ENCODE peak calls at places on chromosome 19, in ten cellular contexts. F, L, N, W, Y, O, Z, T, A and X are unnamed samples.
A peak's percentile ranks its signal among the peaks of the same experiment; 100 is the strongest.

GRCh38 chr19:3699071-3699740 is 1.1 kb downstream of the PIP5K1C start:
- DNase-seq in T (no peak), W (peak; percentile 50), L (peak; percentile 85), F (peak; percentile 50), N (no peak), Z (peak; percentile 54), O (peak; percentile 82), Y (peak; percentile 52), A (no peak), X (peak; percentile 61)

GRCh38 chr19:31436121-31436776 is 87.0 kb upstream of the TSHZ3 start:
- DNase-seq in A (no peak), Z (no peak), Y (no peak), O (no peak), W (no peak), N (no peak), T (no peak), F (no peak), L (no peak), X (no peak)

GRCh38 chr19:4997297-4997696 is 28.4 kb downstream of the KDM4B start:
- DNase-seq in F (no peak), L (no peak), N (no peak), Z (no peak), A (no peak), Y (no peak), T (no peak), W (no peak), O (no peak), X (no peak)

GRCh38 chr19:8585894-8586750 is 8.9 kb upstream of the MYO1F start:
- DNase-seq in Z (no peak), L (no peak), N (no peak), O (no peak), T (peak; percentile 61), F (no peak), A (no peak), W (peak; percentile 66), Y (no peak), X (peak; percentile 76)

GRCh38 chr19:46818812-46819211 is 30.4 kb upstream of the SLC1A5 start:
- DNase-seq in W (no peak), L (no peak), A (no peak), Y (no peak), F (no peak), Z (no peak), T (peak; percentile 69), N (no peak), O (no peak), X (peak; percentile 67)

GRCh38 chr19:19659646-19660245 is 3.7 kb downstream of the ATP13A1 start:
- DNase-seq in Y (no peak), W (no peak), L (no peak), F (no peak), O (no peak), Z (peak; percentile 17), A (no peak), T (no peak), N (no peak), X (no peak)

GRCh38 chr19:1416014-1416841 is 8.8 kb downstream of the DAZAP1 start:
- DNase-seq in A (no peak), L (no peak), Z (peak; percentile 57), Y (no peak), O (no peak), N (no peak), W (no peak), T (no peak), F (peak; percentile 67), X (no peak)

GRCh38 chr19:1172353-1173159 is 1.5 kb downstream of the SBNO2 start:
- DNase-seq in Y (peak; percentile 61), N (peak; percentile 81), L (peak; percentile 93), Z (no peak), F (peak; percentile 78), O (peak; percentile 92), W (peak; percentile 76), T (peak; percentile 54), A (no peak), X (no peak)

GRCh38 chr19:17989425-17990094 is 18.4 kb upstream of the ARRDC2 start:
- DNase-seq in Z (no peak), W (no peak), L (no peak), T (no peak), A (no peak), F (no peak), Y (no peak), O (no peak), N (no peak), X (no peak)

GRCh38 chr19:18006895-18007604 is 920 bp upstream of the ARRDC2 start:
- DNase-seq in Y (peak; percentile 84), W (peak; percentile 88), Z (peak; percentile 86), L (peak; percentile 97), O (peak; percentile 91), F (peak; percentile 85), N (peak; percentile 71), A (no peak), T (peak; percentile 71), X (peak; percentile 89)

GRCh38 chr19:3618144-3618810 is 8.3 kb downstream of the CACTIN start:
- DNase-seq in F (peak; percentile 55), N (no peak), L (no peak), A (no peak), O (peak; percentile 85), W (peak; percentile 70), T (peak; percentile 44), Y (peak; percentile 60), Z (peak; percentile 77), X (peak; percentile 70)

GRCh38 chr19:13478576-13478975 is 27.7 kb downstream of the CACNA1A start:
- DNase-seq in N (no peak), Z (no peak), A (no peak), L (no peak), T (no peak), O (no peak), W (no peak), Y (no peak), F (no peak), X (no peak)

DNA sequence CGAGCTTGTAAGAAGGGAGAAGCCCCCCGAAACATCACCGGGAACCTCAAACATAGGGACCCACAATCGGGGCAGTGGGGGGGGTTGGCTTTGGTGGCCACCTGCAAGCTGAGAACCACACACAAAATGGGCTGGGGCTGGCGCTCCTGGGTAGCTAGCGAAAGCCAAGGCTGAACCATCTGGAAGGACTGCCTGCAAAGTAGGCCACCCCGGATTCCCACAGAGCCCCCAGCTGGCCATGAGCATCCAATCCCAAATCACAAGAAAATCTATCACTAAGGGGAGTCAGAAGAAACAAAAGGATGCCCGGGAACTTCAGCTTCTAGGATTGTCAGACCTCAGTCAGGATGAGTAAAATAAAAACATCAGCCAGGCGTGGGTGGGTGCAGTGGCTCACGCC is 2.8 kb upstream of the PSPN start:
- DNase-seq in Y (no peak), T (no peak), L (no peak), N (no peak), O (no peak), Z (no peak), F (no peak), A (no peak), W (no peak), X (no peak)
- TF ChIP-seq POLR2A in Y (no peak), T (no peak), L (no peak), N (no peak), O (no peak), Z (no peak), F (no peak), A (no peak), W (no peak), X (no peak)

DNA sequence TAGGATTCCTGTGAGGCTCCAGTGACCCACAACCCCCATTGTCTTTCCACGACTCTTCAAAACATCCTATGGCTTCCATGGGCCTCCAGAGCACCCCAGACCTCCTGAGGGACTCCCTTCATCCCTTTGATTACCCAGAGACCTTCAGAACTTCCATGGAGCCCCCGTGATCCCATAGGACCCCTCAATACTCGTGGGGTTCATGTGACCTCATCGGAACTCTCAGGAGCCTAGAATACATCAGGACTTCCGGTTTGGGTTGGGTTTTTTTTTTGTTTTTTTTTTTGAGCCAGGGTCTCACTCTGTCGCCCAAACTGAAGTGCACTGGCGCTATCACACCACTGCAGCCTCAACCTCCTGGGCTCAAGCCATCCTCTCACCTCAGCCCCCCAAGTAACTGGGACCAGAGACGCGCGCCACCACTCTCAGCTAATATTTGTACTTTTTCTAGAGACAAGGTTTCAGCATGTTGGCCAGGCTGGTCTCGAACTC is 778 bp downstream of the ALDH16A1 start:
- DNase-seq in W (no peak), O (no peak), L (no peak), T (no peak), A (no peak), Y (no peak), N (no peak), F (no peak), Z (peak; percentile 48), X (no peak)
- TF ChIP-seq POLR2A in W (no peak), O (no peak), L (no peak), T (no peak), A (no peak), Y (no peak), N (no peak), F (no peak), Z (no peak), X (peak; percentile 6)

GRCh38 chr19:44891016-44891882 is at the start of gene TOMM40:
- DNase-seq in A (peak; percentile 100), W (peak; percentile 100), N (no peak), O (no peak), T (peak; percentile 100), F (peak; percentile 100), Z (peak; percentile 100), L (peak; percentile 100), Y (no peak), X (peak; percentile 100)
- TF ChIP-seq POLR2A in A (no peak), W (peak; percentile 44), N (no peak), O (peak; percentile 86), T (peak; percentile 65), F (peak; percentile 47), Z (peak; percentile 50), L (no peak), Y (no peak), X (no peak)

GRCh38 chr19:10846500-10847202 is 1.6 kb upstream of the C19orf38 start:
- DNase-seq in N (no peak), F (no peak), Y (no peak), Z (no peak), L (no peak), O (no peak), W (no peak), A (no peak), T (no peak), X (no peak)

GRCh38 chr19:10848208-10848843 is at the start of gene C19orf38:
- DNase-seq in A (no peak), T (no peak), F (no peak), L (no peak), O (no peak), N (no peak), Z (no peak), W (no peak), Y (no peak), X (no peak)

GRCh38 chr19:10838377-10838776 is 2.4 kb upstream of the TMED1 start:
- DNase-seq in L (no peak), Y (no peak), W (no peak), N (no peak), O (no peak), F (no peak), T (no peak), A (no peak), Z (no peak), X (no peak)

GRCh38 chr19:10839071-10840050 is 3.3 kb upstream of the TMED1 start:
- DNase-seq in A (no peak), Y (no peak), N (no peak), W (no peak), T (no peak), F (peak; percentile 88), O (no peak), L (no peak), Z (no peak), X (peak; percentile 73)

DNA sequence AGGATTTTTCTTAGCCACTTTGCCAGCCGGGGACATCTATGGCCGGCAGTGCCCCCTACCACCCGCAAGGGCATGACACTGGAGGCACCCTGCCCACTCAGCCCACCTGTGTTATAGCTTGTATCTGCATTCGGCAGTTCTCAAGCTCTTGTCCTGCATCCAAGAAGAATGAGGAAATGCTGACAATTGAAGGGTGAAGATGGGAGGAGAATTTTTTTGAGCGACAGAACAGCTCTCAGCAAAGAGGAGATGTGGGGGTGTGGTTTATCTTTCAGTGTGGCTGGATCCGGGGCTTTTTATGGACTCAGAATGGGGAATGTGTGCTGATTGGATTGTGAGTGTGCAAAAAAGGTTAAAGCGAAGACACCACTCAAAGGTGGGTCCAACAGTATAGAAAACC is 5.4 kb upstream of the C19orf38 start:
- DNase-seq in O (no peak), N (no peak), T (no peak), A (no peak), Z (no peak), W (no peak), Y (no peak), L (no peak), F (no peak), X (no peak)
- TF ChIP-seq POLR2A in O (no peak), N (no peak), T (no peak), A (no peak), Z (no peak), W (no peak), Y (no peak), L (no peak), F (no peak), X (no peak)